ENCODE peak calls at places on chromosomes 12 and 14, in six cellular contexts. C is fibroblast of lung, G is ovary, U is fibroblast of villous mesenchyme, H is cardiac muscle cell, N is tibial artery. K is an unnamed sample.

GRCh38 chr14:91078095-91078737 is 17.8 kb upstream of the RPS6KA5 start:
- DNase-seq in C (no peak), G (no peak), U (no peak), H (no peak), N (no peak), K (no peak)

GRCh38 chr12:110585231-110585799 is 2.2 kb upstream of the PPTC7 start:
- DNase-seq in C (peak), G (no peak), U (peak), H (peak), N (no peak), K (no peak)

GRCh38 chr12:3552726-3553045 is 61.7 kb downstream of the PRMT8 start:
- DNase-seq in C (no peak), G (no peak), U (no peak), H (no peak), N (no peak), K (no peak)

GRCh38 chr14:61269321-61270083 is 11.6 kb downstream of the TMEM30B start:
- DNase-seq in C (peak), G (peak), U (peak), H (peak), N (peak), K (peak)

GRCh38 chr14:49306152-49306751 is 279.9 kb downstream of the RPS29 start:
- DNase-seq in C (peak), G (no peak), U (peak), H (peak), N (no peak), K (peak)

GRCh38 chr14:105067140-105067968 is 2.1 kb upstream of the GPR132 start:
- DNase-seq in C (peak), G (no peak), U (no peak), H (no peak), N (peak), K (no peak)

GRCh38 chr12:27488479-27488878 is 35.5 kb upstream of the PPFIBP1 start:
- DNase-seq in C (no peak), G (no peak), U (no peak), H (no peak), N (no peak), K (no peak)

GRCh38 chr12:108477881-108478259 is 37.2 kb upstream of the FICD start:
- DNase-seq in C (no peak), G (no peak), U (no peak), H (no peak), N (no peak), K (no peak)

GRCh38 chr12:3962661-3963483 is 89.7 kb upstream of the PARP11 start:
- DNase-seq in C (no peak), G (no peak), U (no peak), H (peak), N (no peak), K (no peak)

GRCh38 chr12:72380441-72380840 is 108.3 kb downstream of the TRHDE start:
- DNase-seq in C (no peak), G (no peak), U (no peak), H (no peak), N (no peak), K (no peak)
- TF ChIP-seq CTCF in C (no peak), G (no peak), U (no peak), H (no peak), N (no peak), K (no peak)

DNA sequence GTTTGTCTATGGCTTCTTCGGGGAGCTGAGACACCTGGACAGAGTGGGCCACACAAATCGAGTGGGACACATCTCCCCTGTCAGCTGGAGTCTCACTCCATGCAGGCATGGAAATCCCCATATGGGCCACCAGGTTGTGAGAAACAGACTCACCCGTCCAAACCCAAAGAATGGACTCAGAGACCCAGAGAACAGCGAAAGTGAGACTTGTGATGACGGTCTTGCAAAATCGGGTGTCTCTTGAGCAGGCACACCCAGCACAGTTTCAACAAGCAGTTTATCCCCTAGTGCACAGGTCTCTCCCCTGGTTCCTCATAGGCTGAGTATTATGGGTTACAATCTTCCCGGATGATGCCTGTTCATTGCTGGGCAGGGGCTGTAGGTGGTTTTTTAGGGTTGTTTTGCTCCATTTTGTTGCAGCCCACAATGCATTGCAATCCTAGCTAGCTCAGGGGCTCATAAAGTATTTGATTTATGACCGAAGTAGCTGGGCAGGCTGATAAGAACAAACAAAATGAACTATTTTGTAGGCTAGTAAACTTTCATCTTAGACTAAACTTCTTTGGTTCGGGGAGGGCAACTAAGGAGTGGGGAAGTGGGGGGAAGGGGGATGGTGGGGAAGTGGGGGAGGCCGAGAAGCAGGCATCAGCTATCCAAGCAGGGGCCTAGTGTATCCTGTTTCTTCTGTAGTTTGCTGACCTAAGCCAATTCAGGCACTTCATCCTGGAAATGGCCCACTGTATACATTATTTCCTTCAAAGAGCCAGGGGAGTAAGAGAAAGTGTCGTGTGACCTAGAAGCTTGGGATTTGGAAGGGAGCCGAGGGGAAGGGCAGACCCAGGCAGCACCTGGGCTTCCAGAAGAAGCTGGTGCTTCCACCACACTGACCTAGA is 45.4 kb downstream of the IQSEC3 start:
- DNase-seq in C (no peak), G (no peak), U (peak), H (no peak), N (peak), K (no peak)
- H3K4me3 ChIP-seq in C (no peak), G (no peak), U (no peak), H (no peak), N (no peak), K (no peak)

GRCh38 chr12:77319141-77319540 is 253.8 kb upstream of the E2F7 start:
- DNase-seq in C (no peak), G (no peak), U (no peak), H (no peak), N (no peak), K (no peak)
- TF ChIP-seq CTCF in C (no peak), G (no peak), U (no peak), H (no peak), N (no peak), K (no peak)

GRCh38 chr14:95183532-95184412 is 26.4 kb upstream of the DICER1 start:
- DNase-seq in C (peak), G (no peak), U (peak), H (no peak), N (no peak), K (no peak)

GRCh38 chr14:95180966-95181733 is 23.8 kb upstream of the DICER1 start:
- DNase-seq in C (no peak), G (no peak), U (no peak), H (no peak), N (no peak), K (no peak)

GRCh38 chr14:95182379-95182778 is 25.1 kb upstream of the DICER1 start:
- DNase-seq in C (no peak), G (no peak), U (no peak), H (no peak), N (no peak), K (no peak)

GRCh38 chr14:95184413-95184790 is 27.1 kb upstream of the DICER1 start:
- DNase-seq in C (no peak), G (no peak), U (peak), H (no peak), N (no peak), K (no peak)

DNA sequence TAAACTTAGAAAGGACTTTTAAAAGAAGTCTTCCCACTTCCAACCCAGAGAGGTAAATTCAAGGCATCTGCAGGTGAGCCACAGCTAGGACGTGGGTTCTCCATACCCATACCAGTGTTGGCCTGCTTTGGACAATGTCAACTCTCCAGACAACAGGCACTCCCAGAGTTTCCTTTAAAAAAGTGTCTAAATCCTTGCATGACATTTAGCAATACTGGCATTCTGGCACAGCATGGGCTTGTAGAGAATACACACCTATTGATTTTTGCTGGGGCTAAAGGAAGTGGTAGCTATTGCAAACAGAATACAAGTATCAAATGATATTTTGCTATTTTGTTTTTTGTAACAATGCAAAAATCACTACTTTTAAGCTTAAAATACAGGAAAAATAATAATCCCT is 25.8 kb upstream of the DICER1 start:
- DNase-seq in C (no peak), G (no peak), U (no peak), H (no peak), N (no peak), K (no peak)
- H3K4me3 ChIP-seq in C (no peak), G (no peak), U (no peak), H (no peak), N (no peak), K (no peak)

DNA sequence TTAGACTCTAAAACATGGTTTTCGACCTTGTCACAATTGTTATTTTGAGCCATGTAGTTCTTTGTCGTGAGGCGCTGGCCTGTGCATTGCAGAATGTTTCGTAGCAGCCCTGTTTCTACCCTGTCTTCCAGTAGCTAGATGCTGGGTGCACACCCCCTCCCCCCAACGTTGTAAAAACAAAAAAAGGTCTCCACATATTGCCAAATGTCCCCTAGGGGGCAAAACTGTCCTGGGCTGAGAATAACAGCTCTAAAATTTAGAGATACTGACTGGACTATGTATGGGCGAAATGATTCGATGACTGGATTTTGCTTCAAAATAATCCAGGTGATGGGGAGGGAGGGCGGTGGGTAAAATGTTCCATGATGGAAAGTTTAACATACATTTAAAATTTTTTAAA is 126.1 kb upstream of the FUT8 start:
- DNase-seq in C (no peak), G (no peak), U (peak), H (no peak), N (no peak), K (no peak)
- TF ChIP-seq CTCF in C (peak), G (no peak), U (peak), H (peak), N (no peak), K (peak)

GRCh38 chr14:74635831-74636230 is 23.8 kb upstream of the LTBP2 start:
- DNase-seq in C (no peak), G (no peak), U (no peak), H (no peak), N (no peak), K (no peak)

GRCh38 chr14:74638970-74639369 is 26.9 kb upstream of the LTBP2 start:
- DNase-seq in C (no peak), G (no peak), U (peak), H (no peak), N (no peak), K (no peak)

GRCh38 chr14:74638066-74638465 is 26.0 kb upstream of the LTBP2 start:
- DNase-seq in C (no peak), G (no peak), U (no peak), H (peak), N (no peak), K (no peak)

GRCh38 chr14:74636424-74637183 is 24.6 kb upstream of the LTBP2 start:
- DNase-seq in C (peak), G (no peak), U (peak), H (peak), N (no peak), K (no peak)

DNA sequence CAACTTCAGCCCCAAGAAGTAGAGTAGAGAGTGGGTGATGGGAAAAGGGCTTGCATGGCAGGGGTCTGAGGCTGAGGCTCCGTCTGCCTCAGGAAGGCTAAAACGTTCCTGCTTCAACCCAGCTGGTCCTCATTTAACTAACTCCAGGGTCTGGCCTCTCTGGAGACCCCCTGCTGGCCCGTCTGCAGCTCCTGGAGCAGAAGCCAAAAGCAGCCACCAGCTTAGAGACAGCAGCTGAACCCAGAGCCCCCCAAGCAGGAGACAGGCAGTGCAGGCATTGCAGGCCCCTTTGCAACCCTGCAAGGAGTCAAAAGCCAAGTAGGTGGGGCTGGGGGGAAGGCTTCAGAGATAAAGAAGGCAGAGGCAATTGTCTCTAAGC is 25.1 kb upstream of the LTBP2 start:
- DNase-seq in C (no peak), G (no peak), U (no peak), H (no peak), N (no peak), K (no peak)
- H3K4me3 ChIP-seq in C (no peak), G (no peak), U (no peak), H (no peak), N (no peak), K (no peak)

GRCh38 chr12:48969847-48970701 is 1.5 kb downstream of the WNT10B start:
- DNase-seq in C (peak), G (no peak), U (no peak), H (peak), N (no peak), K (no peak)
- TF ChIP-seq CTCF in C (no peak), G (no peak), U (no peak), H (peak), N (no peak), K (no peak)

K was measured in astrocyte of the cerebellum.